ENCODE peak calls at places on chromosomes 6 and 20, in six cellular contexts. One of them, this sample, is unnamed.

GRCh38 chr6:167104388-167104787 is 18.5 kb upstream of the CCR6 start:
- DNase-seq in Calu3: no peak
- DNase-seq in activated gamma-delta T cell: no peak
- DNase-seq in PC-3: no peak
- DNase-seq in mucosa of descending colon: no peak
- DNase-seq in skeletal muscle cell: no peak
- DNase-seq in this sample: no peak

GRCh38 chr6:113120214-113120576 is 737.0 kb upstream of the MARCKS start:
- DNase-seq in Calu3: peak
- DNase-seq in activated gamma-delta T cell: no peak
- DNase-seq in PC-3: peak
- DNase-seq in mucosa of descending colon: no peak
- DNase-seq in skeletal muscle cell: peak
- DNase-seq in this sample: no peak

GRCh38 chr6:116974942-116975341 is 97.9 kb downstream of the RFX6 start:
- DNase-seq in Calu3: no peak
- DNase-seq in activated gamma-delta T cell: no peak
- DNase-seq in PC-3: no peak
- DNase-seq in mucosa of descending colon: no peak
- DNase-seq in skeletal muscle cell: no peak
- DNase-seq in this sample: no peak

GRCh38 chr6:106715922-106716321 is 86.5 kb downstream of the QRSL1 start:
- DNase-seq in Calu3: no peak
- DNase-seq in activated gamma-delta T cell: no peak
- DNase-seq in PC-3: no peak
- DNase-seq in mucosa of descending colon: peak
- DNase-seq in skeletal muscle cell: no peak
- DNase-seq in this sample: no peak

GRCh38 chr20:23606652-23607049 is 934 bp upstream of the CST9 start:
- DNase-seq in Calu3: peak
- DNase-seq in activated gamma-delta T cell: peak
- DNase-seq in PC-3: peak
- DNase-seq in mucosa of descending colon: peak
- DNase-seq in skeletal muscle cell: no peak
- DNase-seq in this sample: peak

GRCh38 chr20:24718696-24719095 is 230.4 kb upstream of the CST7 start:
- DNase-seq in Calu3: no peak
- DNase-seq in activated gamma-delta T cell: no peak
- DNase-seq in PC-3: peak
- DNase-seq in mucosa of descending colon: no peak
- DNase-seq in skeletal muscle cell: no peak
- DNase-seq in this sample: no peak

GRCh38 chr6:116764961-116765841 is at the start of gene FAM162B:
- DNase-seq in Calu3: peak
- DNase-seq in activated gamma-delta T cell: no peak
- DNase-seq in PC-3: no peak
- DNase-seq in mucosa of descending colon: peak
- DNase-seq in skeletal muscle cell: no peak
- DNase-seq in this sample: peak

GRCh38 chr6:111631018-111631417 is 25.3 kb upstream of the TRAF3IP2 start:
- DNase-seq in Calu3: no peak
- DNase-seq in activated gamma-delta T cell: no peak
- DNase-seq in PC-3: no peak
- DNase-seq in mucosa of descending colon: no peak
- DNase-seq in skeletal muscle cell: no peak
- DNase-seq in this sample: no peak

GRCh38 chr6:135323202-135323668 is 142.1 kb downstream of the MYB start:
- DNase-seq in Calu3: no peak
- DNase-seq in activated gamma-delta T cell: no peak
- DNase-seq in PC-3: no peak
- DNase-seq in mucosa of descending colon: no peak
- DNase-seq in skeletal muscle cell: no peak
- DNase-seq in this sample: no peak

GRCh38 chr6:11784341-11784740 is 5.7 kb upstream of the ADTRP start:
- DNase-seq in Calu3: no peak
- DNase-seq in activated gamma-delta T cell: no peak
- DNase-seq in PC-3: no peak
- DNase-seq in mucosa of descending colon: no peak
- DNase-seq in skeletal muscle cell: no peak
- DNase-seq in this sample: no peak

GRCh38 chr20:24795444-24795843 is 153.6 kb upstream of the CST7 start:
- DNase-seq in Calu3: no peak
- DNase-seq in activated gamma-delta T cell: no peak
- DNase-seq in PC-3: no peak
- DNase-seq in mucosa of descending colon: peak
- DNase-seq in skeletal muscle cell: no peak
- DNase-seq in this sample: no peak

GRCh38 chr6:157830354-157831017 is 7.4 kb downstream of the SNX9 start:
- DNase-seq in Calu3: no peak
- DNase-seq in activated gamma-delta T cell: no peak
- DNase-seq in PC-3: no peak
- DNase-seq in mucosa of descending colon: no peak
- DNase-seq in skeletal muscle cell: no peak
- DNase-seq in this sample: no peak

GRCh38 chr20:17645010-17645409 is 37.0 kb downstream of the RRBP1 start:
- DNase-seq in Calu3: no peak
- DNase-seq in activated gamma-delta T cell: no peak
- DNase-seq in PC-3: no peak
- DNase-seq in mucosa of descending colon: peak
- DNase-seq in skeletal muscle cell: no peak
- DNase-seq in this sample: no peak

This sample was measured in upper lobe of left lung.